ENCODE peak calls at places on chromosomes 5 and 9, in ten cellular contexts. C is A549; K is heart left ventricle; H is upper lobe of right lung; F is IMR-90; G is PC-3; J is CD4-positive, alpha-beta T cell; T is B cell; D is fibroblast of lung; M is Calu3. Q is an unnamed sample.

GRCh38 chr9:87541663-87542062 is 44.0 kb downstream of the DAPK1 start:
- DNase-seq in M (no peak), F (no peak), J (no peak), H (no peak), K (no peak), T (no peak), C (no peak), G (no peak), D (no peak), Q (no peak)

GRCh38 chr5:6820851-6821479 is 107.7 kb downstream of the TENT4A start:
- DNase-seq in G (peak; percentile 60), H (no peak), J (peak; percentile 25), T (no peak), M (peak; percentile 69), D (no peak), K (no peak), C (peak; percentile 60), F (no peak), Q (peak; percentile 59)

GRCh38 chr9:1018121-1018520 is 32.0 kb upstream of the DMRT2 start:
- DNase-seq in C (peak; percentile 40), T (no peak), D (no peak), F (no peak), J (no peak), M (no peak), K (no peak), H (no peak), G (peak; percentile 63), Q (peak; percentile 20)

GRCh38 chr5:128516978-128517377 is 21.1 kb downstream of the FBN2 start:
- DNase-seq in C (no peak), M (no peak), T (no peak), F (no peak), H (no peak), G (no peak), J (no peak), D (no peak), K (no peak), Q (no peak)

GRCh38 chr9:15390200-15390599 is 32.5 kb upstream of the SNAPC3 start:
- DNase-seq in K (no peak), T (no peak), M (no peak), D (no peak), G (no peak), J (no peak), F (no peak), C (no peak), H (no peak), Q (no peak)

GRCh38 chr5:44774279-44774880 is 34.4 kb upstream of the MRPS30 start:
- DNase-seq in F (peak; percentile 52), J (no peak), M (no peak), G (peak; percentile 81), K (no peak), T (no peak), H (no peak), C (peak; percentile 49), D (peak; percentile 56), Q (peak; percentile 18)

GRCh38 chr9:132583584-132584304 is 1.3 kb downstream of the BARHL1 start:
- DNase-seq in D (no peak), K (no peak), F (no peak), J (no peak), G (no peak), H (no peak), T (no peak), C (no peak), M (no peak), Q (no peak)

GRCh38 chr5:174120436-174120835 is 74.9 kb downstream of the NSG2 start:
- DNase-seq in C (no peak), H (no peak), D (no peak), G (no peak), T (no peak), F (no peak), K (no peak), M (no peak), J (no peak), Q (no peak)

GRCh38 chr5:101393795-101394450 is 490.8 kb upstream of the ST8SIA4 start:
- DNase-seq in D (peak; percentile 12), T (no peak), J (no peak), K (no peak), G (no peak), C (no peak), F (peak; percentile 0), M (no peak), H (no peak), Q (no peak)

GRCh38 chr9:95373069-95373681 is 55.7 kb upstream of the FANCC start:
- DNase-seq in H (no peak), T (no peak), M (no peak), J (no peak), K (no peak), C (no peak), F (no peak), G (peak; percentile 72), D (no peak), Q (no peak)

GRCh38 chr5:12910611-12911010 is 1006.4 kb upstream of the CTNND2 start:
- DNase-seq in C (no peak), H (no peak), F (no peak), T (no peak), D (peak; percentile 59), M (no peak), G (no peak), K (no peak), J (no peak), Q (no peak)

GRCh38 chr5:74314906-74315305 is 325.6 kb downstream of the ENC1 start:
- DNase-seq in H (no peak), J (no peak), T (no peak), D (peak; percentile 50), M (peak; percentile 40), G (peak; percentile 77), K (no peak), F (no peak), C (no peak), Q (no peak)

GRCh38 chr9:107465467-107466451 is 23.8 kb downstream of the KLF4 start:
- DNase-seq in K (peak; percentile 68), M (peak; percentile 73), F (peak; percentile 33), T (no peak), H (peak; percentile 86), J (no peak), C (peak; percentile 50), G (peak; percentile 55), D (peak; percentile 26), Q (peak; percentile 70)

DNA sequence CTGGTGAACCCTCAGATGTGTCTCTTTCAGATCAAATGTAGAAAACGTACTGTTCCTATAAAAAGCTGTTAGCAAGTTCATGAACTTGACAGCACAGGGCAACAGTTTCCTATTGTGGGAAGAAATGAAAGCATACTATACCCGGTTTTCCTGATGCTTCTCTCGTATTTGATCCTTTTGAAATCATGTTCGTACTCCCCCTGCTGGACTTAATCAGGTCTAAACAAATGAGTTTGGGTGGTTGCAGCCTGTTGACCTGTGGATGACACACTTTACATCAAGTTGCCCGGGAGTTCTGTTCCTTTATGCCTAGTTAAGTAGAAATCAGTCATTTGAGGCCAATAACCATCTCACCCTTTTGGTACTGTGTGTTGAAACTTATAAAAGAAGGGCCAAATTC is 1992.3 kb downstream of the MAT2B start:
- DNase-seq in C (peak; percentile 64), D (peak; percentile 13), J (no peak), H (no peak), F (peak; percentile 3), G (peak; percentile 49), K (no peak), T (no peak), M (peak; percentile 42), Q (no peak)
- TF ChIP-seq CTCF in C (peak; percentile 27), D (no peak), J (no peak), H (peak; percentile 29), F (peak; percentile 5), G (peak; percentile 48), K (no peak), T (no peak), M (peak; percentile 39), Q (peak; percentile 7)

GRCh38 chr9:113636165-113636564 is 172.6 kb downstream of the RGS3 start:
- DNase-seq in J (no peak), T (no peak), M (no peak), D (no peak), F (peak; percentile 91), K (no peak), H (peak; percentile 52), C (no peak), G (no peak), Q (no peak)
- TF ChIP-seq CTCF in J (no peak), T (no peak), M (no peak), D (no peak), F (no peak), K (no peak), H (no peak), C (no peak), G (no peak), Q (no peak)

DNA sequence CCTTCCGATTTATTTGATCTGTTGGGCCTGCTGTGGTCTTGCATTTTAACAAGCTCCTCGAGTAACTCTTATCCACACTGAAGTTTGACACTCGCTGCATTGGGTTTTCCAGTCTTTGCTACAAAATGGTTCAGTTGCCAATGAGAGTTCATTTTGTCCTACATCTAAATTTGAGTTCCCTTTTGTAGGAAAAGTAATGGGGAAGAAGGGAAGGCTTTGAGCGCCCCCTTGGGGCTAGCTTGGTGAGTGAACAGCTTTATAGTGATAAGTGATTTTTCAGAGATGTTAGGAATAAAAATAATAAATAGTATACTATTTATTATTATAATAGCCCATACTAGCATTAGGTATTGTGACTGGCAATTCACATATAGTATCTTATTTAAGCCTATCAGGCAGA is 89.9 kb upstream of the GNAQ start:
- DNase-seq in T (no peak), K (peak; percentile 48), J (peak; percentile 50), D (peak; percentile 38), H (peak; percentile 79), G (peak; percentile 72), F (peak; percentile 58), M (peak; percentile 61), C (peak; percentile 55), Q (no peak)
- TF ChIP-seq CTCF in T (peak; percentile 25), K (peak; percentile 28), J (peak; percentile 80), D (peak; percentile 73), H (peak; percentile 70), G (peak; percentile 63), F (peak; percentile 79), M (no peak), C (peak; percentile 69), Q (peak; percentile 37)

GRCh38 chr5:91072891-91073290 is 310.2 kb downstream of the ARRDC3 start:
- DNase-seq in M (no peak), G (peak; percentile 51), T (no peak), F (peak; percentile 80), C (no peak), D (peak; percentile 85), J (no peak), H (no peak), K (no peak), Q (no peak)

GRCh38 chr5:91069364-91069763 is 313.8 kb downstream of the ARRDC3 start:
- DNase-seq in H (no peak), C (no peak), T (no peak), M (no peak), D (no peak), F (no peak), G (no peak), J (no peak), K (no peak), Q (no peak)

GRCh38 chr5:91074615-91075014 is 308.5 kb downstream of the ARRDC3 start:
- DNase-seq in J (no peak), G (peak; percentile 21), F (peak; percentile 89), K (no peak), M (peak; percentile 38), T (no peak), C (peak; percentile 12), H (no peak), D (peak; percentile 90), Q (no peak)

GRCh38 chr5:91076138-91076537 is 307.0 kb downstream of the ARRDC3 start:
- DNase-seq in G (peak; percentile 34), C (no peak), F (peak; percentile 6), T (no peak), J (no peak), M (no peak), K (no peak), D (peak; percentile 38), H (no peak), Q (no peak)

GRCh38 chr5:91070761-91071429 is 312.2 kb downstream of the ARRDC3 start:
- DNase-seq in T (no peak), G (no peak), J (no peak), H (no peak), D (no peak), K (no peak), F (no peak), M (no peak), C (no peak), Q (no peak)
- TF ChIP-seq CTCF in T (no peak), G (no peak), J (no peak), H (no peak), D (no peak), K (no peak), F (no peak), M (no peak), C (no peak), Q (no peak)